ENCODE peak calls at places on chromosomes 7 and 10, in ten cellular contexts. F is OCI-LY7; E is neural progenitor cell; I is stomach; S is HCT116; V is heart right ventricle; O is CD8-positive, alpha-beta memory T cell; N is hepatocyte; P is body of pancreas; B is BE2C. T is an unnamed sample.

GRCh38 chr7:43872401-43873165 is 3.3 kb upstream of the MRPS24 start:
- DNase-seq in F (no peak), E (no peak), I (no peak), S (no peak), V (no peak), O (no peak), N (peak; percentile 77), P (no peak), B (no peak), T (peak; percentile 52)

GRCh38 chr7:30147785-30148184 is 13.0 kb downstream of the MTURN start:
- DNase-seq in F (no peak), E (no peak), I (no peak), S (no peak), V (no peak), O (no peak), N (no peak), P (no peak), B (no peak), T (no peak)

GRCh38 chr7:63096141-63096540 is 902.5 kb upstream of the ZNF722 start:
- DNase-seq in F (no peak), E (no peak), I (no peak), S (no peak), V (no peak), O (no peak), N (no peak), P (no peak), B (no peak), T (no peak)

GRCh38 chr10:1645896-1646295 is 91.4 kb downstream of the ADARB2 start:
- DNase-seq in F (no peak), E (no peak), I (no peak), S (no peak), V (no peak), O (no peak), N (no peak), P (no peak), B (no peak), T (no peak)

GRCh38 chr7:150435390-150436073 is 14.9 kb upstream of the GIMAP8 start:
- DNase-seq in F (peak; percentile 86), E (no peak), I (no peak), S (no peak), V (no peak), O (no peak), N (no peak), P (no peak), B (no peak), T (no peak)

GRCh38 chr10:71259815-71260501 is 47.6 kb downstream of the UNC5B start:
- DNase-seq in F (no peak), E (no peak), I (peak; percentile 41), S (no peak), V (peak; percentile 41), O (no peak), N (no peak), P (no peak), B (no peak), T (no peak)

GRCh38 chr7:149682038-149682437 is 91.3 kb downstream of the ZNF467 start:
- DNase-seq in F (no peak), E (no peak), I (no peak), S (no peak), V (no peak), O (no peak), N (no peak), P (no peak), B (no peak), T (peak; percentile 61)

GRCh38 chr7:119320316-119320715 is 952.7 kb upstream of the KCND2 start:
- DNase-seq in F (no peak), E (no peak), I (no peak), S (peak; percentile 2), V (no peak), O (no peak), N (no peak), P (no peak), B (no peak), T (peak; percentile 46)

GRCh38 chr10:4061441-4061951 is 276.5 kb upstream of the KLF6 start:
- DNase-seq in F (no peak), E (no peak), I (no peak), S (no peak), V (peak; percentile 35), O (no peak), N (no peak), P (no peak), B (no peak), T (no peak)

GRCh38 chr10:132403511-132404168 is 6.6 kb downstream of the PWWP2B start:
- DNase-seq in F (no peak), E (no peak), I (peak; percentile 69), S (no peak), V (no peak), O (no peak), N (no peak), P (peak; percentile 37), B (no peak), T (peak; percentile 43)

GRCh38 chr10:132405463-132405991 is 8.5 kb downstream of the PWWP2B start:
- DNase-seq in F (no peak), E (no peak), I (no peak), S (no peak), V (no peak), O (no peak), N (no peak), P (no peak), B (no peak), T (no peak)

GRCh38 chr10:132404169-132404880 is 7.3 kb downstream of the PWWP2B start:
- DNase-seq in F (no peak), E (no peak), I (no peak), S (no peak), V (no peak), O (no peak), N (no peak), P (peak; percentile 38), B (no peak), T (peak; percentile 51)

GRCh38 chr10:132406181-132406580 is 9.2 kb downstream of the PWWP2B start:
- DNase-seq in F (no peak), E (no peak), I (no peak), S (no peak), V (no peak), O (no peak), N (no peak), P (no peak), B (no peak), T (no peak)

DNA sequence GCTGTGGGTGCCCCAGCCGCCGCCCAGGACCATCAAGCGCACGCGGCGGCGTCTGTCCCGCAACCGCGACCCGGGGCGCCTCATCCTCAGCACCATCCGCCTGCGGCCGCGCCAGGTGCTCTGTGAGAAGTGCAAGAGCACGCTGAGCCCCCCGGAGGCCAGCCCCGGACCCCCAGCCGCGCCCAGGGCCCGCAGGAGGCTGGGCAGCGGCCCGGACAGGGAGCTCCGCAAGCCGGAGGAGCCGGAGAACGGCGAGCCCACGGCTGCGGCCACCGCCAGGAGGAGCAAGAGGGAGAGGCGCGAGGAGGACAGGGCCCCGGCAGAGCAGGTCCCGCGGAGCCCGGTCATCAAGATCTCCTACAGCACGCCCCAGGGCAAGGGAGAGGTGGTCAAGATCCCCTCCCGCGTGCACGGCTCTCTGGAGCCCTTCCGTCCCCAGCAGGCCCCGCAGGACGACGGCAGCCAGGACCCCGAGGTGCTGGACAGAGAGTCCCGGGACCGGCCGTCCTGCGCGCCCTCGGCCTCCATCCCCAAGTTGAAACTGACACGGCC is 8.0 kb downstream of the PWWP2B start:
- DNase-seq in F (no peak), E (peak; percentile 51), I (no peak), S (no peak), V (no peak), O (no peak), N (no peak), P (no peak), B (no peak), T (peak; percentile 88)
- H3K4me1 ChIP-seq in F (peaks cover 7% of the 10 kb centered on the region), E (peaks cover 13% of the 10 kb centered on the region), I (peaks cover 80% of the 10 kb centered on the region), S (peaks cover 23% of the 10 kb centered on the region), V (peaks cover 20% of the 10 kb centered on the region), O (peaks cover 6% of the 10 kb centered on the region), N (peaks cover 39% of the 10 kb centered on the region), P (peaks cover 96% of the 10 kb centered on the region), B (peaks cover 14% of the 10 kb centered on the region), T (no peaks in the 10 kb centered on the region)

GRCh38 chr7:6475433-6476186 is 27.9 kb upstream of the DAGLB start:
- DNase-seq in F (no peak), E (no peak), I (no peak), S (no peak), V (no peak), O (no peak), N (no peak), P (no peak), B (no peak), T (no peak)
- H3K36me3 ChIP-seq in F (peaks cover 89% of the 10 kb centered on the region), E (no peaks in the 10 kb centered on the region), I (peaks cover 37% of the 10 kb centered on the region), S (peaks cover 45% of the 10 kb centered on the region), V (peaks cover 10% of the 10 kb centered on the region), O (peaks cover 22% of the 10 kb centered on the region), N (no peaks in the 10 kb centered on the region), P (peaks cover 9% of the 10 kb centered on the region), B (peaks cover 52% of the 10 kb centered on the region), T (peaks cover 53% of the 10 kb centered on the region)

DNA sequence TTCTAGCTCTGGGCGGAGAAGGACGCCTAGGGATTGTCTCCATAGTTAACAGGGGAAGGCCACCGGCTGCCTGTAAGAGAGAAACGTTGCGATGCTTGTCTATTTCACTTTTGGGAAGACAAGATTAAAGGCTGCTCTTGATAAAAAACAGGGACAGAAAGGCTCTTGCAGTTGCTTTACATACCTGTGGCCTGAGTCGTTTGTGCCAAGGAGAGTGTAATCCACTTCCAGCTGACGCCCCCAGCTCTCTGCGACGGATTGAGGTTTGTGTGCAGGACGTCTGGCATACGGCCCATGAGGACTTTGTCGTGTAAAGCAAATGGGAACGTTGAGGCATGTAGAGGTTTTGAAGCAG is 1.1 kb downstream of the MAP3K8 start:
- DNase-seq in F (no peak), E (peak; percentile 37), I (peak; percentile 39), S (no peak), V (no peak), O (no peak), N (peak; percentile 62), P (peak; percentile 31), B (no peak), T (peak; percentile 62)
- H3K4me1 ChIP-seq in F (peaks cover 52% of the 10 kb centered on the region), E (peaks cover 30% of the 10 kb centered on the region), I (peaks cover 45% of the 10 kb centered on the region), S (peaks cover 46% of the 10 kb centered on the region), V (no peaks in the 10 kb centered on the region), O (peaks cover 40% of the 10 kb centered on the region), N (peaks cover 35% of the 10 kb centered on the region), P (peaks cover 15% of the 10 kb centered on the region), B (no peaks in the 10 kb centered on the region), T (peaks cover 10% of the 10 kb centered on the region)

DNA sequence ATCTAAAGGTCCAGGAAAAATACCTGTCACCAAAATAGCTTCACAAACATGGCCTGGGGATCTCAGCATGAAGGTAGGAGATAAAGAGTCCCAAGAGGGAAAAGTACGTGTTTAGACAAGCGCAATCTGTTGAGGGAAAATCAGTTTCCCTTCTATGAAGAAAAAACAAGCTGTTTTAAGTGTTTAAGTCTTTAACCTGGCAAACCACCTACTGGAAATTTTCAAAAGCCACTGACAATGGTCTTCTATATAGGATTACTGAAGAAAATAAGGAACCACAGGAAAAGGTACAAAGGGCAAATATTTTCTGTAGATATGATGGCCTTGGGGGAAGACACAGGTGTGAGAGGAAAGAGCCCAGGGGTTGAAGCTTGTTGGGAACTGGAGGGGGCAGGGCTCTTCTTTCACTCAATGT is 21.2 kb downstream of the ALDH18A1 start:
- DNase-seq in F (no peak), E (no peak), I (no peak), S (no peak), V (no peak), O (no peak), N (peak; percentile 32), P (no peak), B (no peak), T (no peak)
- H3K36me3 ChIP-seq in F (peaks cover 92% of the 10 kb centered on the region), E (peaks cover 5% of the 10 kb centered on the region), I (peaks cover 98% of the 10 kb centered on the region), S (peaks cover 42% of the 10 kb centered on the region), V (peaks cover 43% of the 10 kb centered on the region), O (peaks cover 20% of the 10 kb centered on the region), N (peaks cover 8% of the 10 kb centered on the region), P (peaks cover 46% of the 10 kb centered on the region), B (peaks cover 62% of the 10 kb centered on the region), T (peaks cover 73% of the 10 kb centered on the region)